ENCODE peak calls at places on chromosomes 6 and 20, in eight cellular contexts. W is RWPE1, I is AG09319, C is BE2C, Y is CD14-positive monocyte, A is uterus, E is H9, S is astrocyte of the spinal cord. H is an unnamed sample.

GRCh38 chr6:12275084-12275483 is 15.1 kb upstream of the EDN1 start:
- DNase-seq in W (no peak), I (no peak), C (no peak), Y (peak), A (no peak), E (no peak), S (no peak), H (no peak)

GRCh38 chr6:118993803-118994231 is 58.9 kb upstream of the MCM9 start:
- DNase-seq in W (no peak), I (no peak), C (no peak), Y (no peak), A (no peak), E (no peak), S (no peak), H (no peak)

GRCh38 chr6:17013701-17014100 is 88.1 kb upstream of the STMND1 start:
- DNase-seq in W (peak), I (no peak), C (no peak), Y (no peak), A (no peak), E (no peak), S (peak), H (peak)

GRCh38 chr20:51022803-51023616 is at the start of gene KCNG1:
- DNase-seq in W (peak), I (peak), C (peak), Y (no peak), A (peak), E (peak), S (peak), H (peak)

GRCh38 chr20:45036044-45036755 is 64.7 kb downstream of the KCNS1 start:
- DNase-seq in W (peak), I (no peak), C (peak), Y (no peak), A (peak), E (no peak), S (peak), H (peak)

GRCh38 chr6:72950114-72950860 is 275.0 kb downstream of the KHDC1L start:
- DNase-seq in W (peak), I (peak), C (no peak), Y (no peak), A (no peak), E (no peak), S (peak), H (peak)

GRCh38 chr6:154782245-154782644 is 49.0 kb downstream of the SCAF8 start:
- DNase-seq in W (no peak), I (no peak), C (no peak), Y (no peak), A (no peak), E (no peak), S (no peak), H (no peak)

GRCh38 chr20:7087803-7088202 is 320.3 kb downstream of the BMP2 start:
- DNase-seq in W (no peak), I (no peak), C (no peak), Y (no peak), A (no peak), E (no peak), S (no peak), H (no peak)

GRCh38 chr20:25073544-25073943 is 8.4 kb downstream of the VSX1 start:
- DNase-seq in W (no peak), I (no peak), C (no peak), Y (no peak), A (no peak), E (peak), S (no peak), H (no peak)

GRCh38 chr6:88908598-88909548 is 54.5 kb downstream of the RNGTT start:
- DNase-seq in W (no peak), I (no peak), C (no peak), Y (no peak), A (no peak), E (no peak), S (no peak), H (peak)

GRCh38 chr6:39495640-39496039 is 173.1 kb upstream of the KCNK16 start:
- DNase-seq in W (no peak), I (no peak), C (no peak), Y (no peak), A (no peak), E (no peak), S (no peak), H (no peak)

GRCh38 chr6:45658396-45658795 is 280.7 kb upstream of the SUPT3H start:
- DNase-seq in W (no peak), I (no peak), C (no peak), Y (no peak), A (no peak), E (no peak), S (no peak), H (peak)

GRCh38 chr20:728022-728944 is 40.0 kb downstream of the SLC52A3 start:
- DNase-seq in W (peak), I (no peak), C (peak), Y (no peak), A (no peak), E (peak), S (peak), H (peak)

GRCh38 chr20:35489717-35490116 is 34.3 kb downstream of the CEP250 start:
- DNase-seq in W (no peak), I (no peak), C (no peak), Y (no peak), A (no peak), E (no peak), S (no peak), H (no peak)

GRCh38 chr6:34791164-34791841 is 580 bp upstream of the BLTP3A start:
- DNase-seq in W (no peak), I (no peak), C (peak), Y (no peak), A (peak), E (peak), S (peak), H (peak)

GRCh38 chr6:138400326-138400725 is 3.7 kb upstream of the HEBP2 start:
- DNase-seq in W (no peak), I (no peak), C (no peak), Y (no peak), A (no peak), E (no peak), S (no peak), H (no peak)

GRCh38 chr20:46588532-46589509 is 38.4 kb upstream of the OCSTAMP start:
- DNase-seq in W (no peak), I (no peak), C (no peak), Y (no peak), A (no peak), E (no peak), S (no peak), H (no peak)

GRCh38 chr6:26358511-26358981 is 6.5 kb upstream of the BTN3A2 start:
- DNase-seq in W (no peak), I (no peak), C (no peak), Y (no peak), A (no peak), E (no peak), S (no peak), H (no peak)

GRCh38 chr6:42694586-42694985 is 27.8 kb downstream of the PRPH2 start:
- DNase-seq in W (peak), I (no peak), C (no peak), Y (no peak), A (peak), E (no peak), S (peak), H (peak)

GRCh38 chr20:29326376-29327070 is 1930.9 kb upstream of the DEFB115 start:
- DNase-seq in W (no peak), I (no peak), C (no peak), Y (no peak), A (no peak), E (no peak), S (no peak), H (no peak)

GRCh38 chr20:57435105-57435497 is 43.9 kb downstream of the RBM38 start:
- DNase-seq in W (no peak), I (no peak), C (no peak), Y (no peak), A (no peak), E (no peak), S (no peak), H (no peak)

GRCh38 chr20:62449951-62450815 is 22.8 kb upstream of the RBBP8NL start:
- DNase-seq in W (no peak), I (no peak), C (peak), Y (no peak), A (no peak), E (no peak), S (no peak), H (no peak)
- TF ChIP-seq CTCF in W (no peak), I (no peak), C (no peak), Y (no peak), A (no peak), E (peak), S (peak), H (no peak)

DNA sequence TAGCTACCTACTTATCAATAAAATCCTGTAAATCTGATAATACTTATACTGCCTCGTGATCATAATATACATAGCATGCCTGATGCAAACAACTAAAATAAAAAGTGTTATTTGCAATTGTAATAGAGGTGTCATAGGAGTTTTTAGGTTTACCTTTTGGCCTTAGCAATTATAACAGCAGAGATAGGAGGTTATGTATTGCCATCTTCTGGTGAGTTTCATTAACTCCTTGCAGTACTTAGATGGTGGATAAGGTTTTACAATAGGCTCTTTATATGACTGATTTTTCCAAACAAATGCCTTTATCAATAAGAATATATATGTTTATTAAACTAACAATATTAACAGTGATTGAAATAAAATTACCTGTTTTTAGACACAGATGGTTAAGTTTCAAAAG is 27.8 kb upstream of the MYCT1 start:
- DNase-seq in W (peak), I (peak), C (no peak), Y (no peak), A (no peak), E (no peak), S (peak), H (peak)
- TF ChIP-seq CTCF in W (no peak), I (peak), C (peak), Y (peak), A (peak), E (peak), S (peak), H (peak)

GRCh38 chr6:14464049-14464448 is 346.5 kb downstream of the CD83 start:
- DNase-seq in W (no peak), I (no peak), C (no peak), Y (no peak), A (no peak), E (peak), S (peak), H (peak)
- TF ChIP-seq CTCF in W (no peak), I (no peak), C (peak), Y (peak), A (no peak), E (peak), S (peak), H (peak)

GRCh38 chr20:32820000-32820697 is 395 bp downstream of the MAPRE1 start:
- DNase-seq in W (peak), I (no peak), C (peak), Y (peak), A (peak), E (peak), S (peak), H (peak)
- TF ChIP-seq CTCF in W (no peak), I (no peak), C (no peak), Y (no peak), A (no peak), E (no peak), S (no peak), H (peak)

GRCh38 chr20:12067686-12068085 is 150.0 kb downstream of the BTBD3 start:
- DNase-seq in W (no peak), I (no peak), C (no peak), Y (no peak), A (no peak), E (no peak), S (no peak), H (no peak)

GRCh38 chr20:12063106-12063505 is 145.4 kb downstream of the BTBD3 start:
- DNase-seq in W (no peak), I (no peak), C (no peak), Y (no peak), A (no peak), E (no peak), S (no peak), H (no peak)

GRCh38 chr20:12061471-12061870 is 143.8 kb downstream of the BTBD3 start:
- DNase-seq in W (no peak), I (no peak), C (no peak), Y (no peak), A (no peak), E (no peak), S (no peak), H (peak)

GRCh38 chr20:12068146-12068545 is 150.5 kb downstream of the BTBD3 start:
- DNase-seq in W (no peak), I (no peak), C (no peak), Y (no peak), A (no peak), E (no peak), S (peak), H (no peak)

DNA sequence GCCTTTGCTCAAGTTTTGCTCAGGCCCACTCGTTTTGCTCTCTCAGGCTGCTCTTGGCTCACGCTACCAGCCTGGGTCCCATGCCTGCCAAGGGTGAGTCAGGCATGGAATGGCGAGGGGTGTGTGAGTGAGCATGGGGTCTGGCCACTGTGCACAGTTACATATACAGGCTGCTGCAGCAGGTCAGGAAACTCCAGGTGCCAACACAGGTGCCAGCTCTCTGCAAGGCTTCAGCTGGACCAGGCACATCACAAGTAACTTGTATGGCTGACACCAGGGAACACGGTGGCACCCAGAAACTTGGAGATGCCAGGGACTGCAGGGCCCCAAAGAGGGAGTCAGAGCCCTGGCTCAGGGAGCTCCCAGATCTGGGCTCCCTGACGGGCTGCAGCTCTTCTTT is 146.8 kb downstream of the BTBD3 start:
- DNase-seq in W (no peak), I (no peak), C (no peak), Y (no peak), A (no peak), E (no peak), S (no peak), H (no peak)
- TF ChIP-seq CTCF in W (no peak), I (no peak), C (no peak), Y (no peak), A (no peak), E (no peak), S (no peak), H (no peak)

DNA sequence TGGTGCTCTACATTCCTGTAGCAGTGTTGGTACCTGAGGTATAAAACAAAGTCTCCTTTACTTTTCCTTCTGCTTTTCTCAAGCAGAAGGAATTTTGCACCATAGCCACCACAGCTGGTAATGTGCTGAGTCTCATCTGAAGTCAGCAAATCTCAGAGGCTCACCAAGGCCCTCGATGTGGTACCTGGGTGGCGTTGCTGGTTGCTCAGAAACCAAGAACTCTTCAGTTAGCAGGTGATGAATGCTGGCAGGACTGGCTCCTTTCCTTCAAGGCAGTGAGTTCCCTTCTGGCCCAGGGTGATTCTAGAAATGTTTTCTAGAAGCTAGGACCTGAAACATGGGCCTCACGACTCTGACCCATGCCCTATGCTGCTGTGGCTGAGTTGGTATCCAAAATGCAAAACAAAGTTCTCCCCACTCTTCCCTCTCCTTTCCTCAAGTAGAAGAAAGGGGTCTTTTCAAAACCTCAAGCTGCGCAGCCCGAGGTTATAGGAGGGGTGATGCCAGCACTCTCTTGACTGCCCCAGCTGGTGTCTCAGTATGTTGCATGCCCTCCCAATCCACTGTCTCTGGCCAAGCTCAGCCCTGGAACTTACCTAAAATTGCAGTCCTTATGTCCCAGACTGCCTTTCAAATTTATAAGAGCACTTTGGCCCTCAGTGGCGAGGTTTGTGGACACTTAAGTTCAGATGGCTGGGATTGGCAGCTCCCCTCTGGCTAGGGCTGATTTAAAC is 592.3 kb downstream of the FRK start:
- DNase-seq in W (no peak), I (no peak), C (no peak), Y (no peak), A (no peak), E (no peak), S (no peak), H (no peak)
- TF ChIP-seq CTCF in W (no peak), I (no peak), C (no peak), Y (no peak), A (no peak), E (no peak), S (no peak), H (no peak)

GRCh38 chr6:44054635-44055559 is 72.4 kb downstream of the MRPL14 start:
- DNase-seq in W (no peak), I (peak), C (peak), Y (peak), A (no peak), E (no peak), S (peak), H (no peak)
- TF ChIP-seq CTCF in W (no peak), I (peak), C (no peak), Y (no peak), A (no peak), E (no peak), S (no peak), H (no peak)

DNA sequence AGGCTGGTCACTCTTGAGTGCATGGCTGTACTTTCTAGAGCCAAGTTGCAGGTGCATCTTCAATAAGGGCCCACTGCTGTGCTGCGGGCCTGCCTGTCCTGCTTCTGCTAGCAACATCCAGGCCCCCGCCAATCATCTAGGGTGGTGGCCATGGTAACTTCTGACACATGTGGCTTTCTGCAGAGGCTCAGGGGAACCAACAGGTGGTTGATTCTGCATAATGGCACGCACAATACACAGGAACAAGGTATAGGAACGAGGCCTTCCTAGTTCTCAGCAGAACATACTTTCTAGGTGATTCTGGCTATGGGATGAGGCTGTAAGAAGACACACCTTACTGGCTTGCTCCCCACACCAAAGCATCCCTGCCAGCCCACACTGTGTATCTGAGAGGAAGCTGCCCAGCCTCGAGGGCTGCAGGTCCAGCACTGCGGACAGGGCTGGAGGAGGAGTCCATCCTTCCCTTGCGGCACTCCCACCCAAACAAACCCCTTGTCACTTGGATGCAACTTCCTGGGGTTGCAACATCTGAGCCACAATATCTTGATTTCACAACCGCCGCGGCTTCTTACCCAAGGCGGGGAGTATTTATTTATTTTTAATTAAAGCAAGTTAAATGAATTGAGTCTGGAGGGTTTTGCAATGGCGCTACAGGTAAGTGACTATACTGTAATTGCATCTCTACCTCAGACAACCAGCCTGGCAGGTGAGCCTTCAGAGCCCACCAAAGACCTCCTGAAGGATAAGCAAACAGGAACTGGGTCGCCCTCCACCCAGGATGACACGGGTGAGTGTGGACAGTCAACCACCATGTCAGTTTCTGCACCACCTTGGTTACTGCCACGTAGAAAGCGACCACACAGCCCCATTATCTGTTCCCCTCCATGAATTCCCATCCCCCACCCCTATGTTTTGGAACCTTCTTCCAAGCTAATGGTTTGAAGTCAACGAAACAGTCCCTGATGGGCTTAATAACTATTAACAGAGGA is 49.6 kb downstream of the SULF2 start:
- DNase-seq in W (no peak), I (no peak), C (no peak), Y (peak), A (no peak), E (no peak), S (no peak), H (peak)
- TF ChIP-seq CTCF in W (no peak), I (no peak), C (no peak), Y (no peak), A (no peak), E (no peak), S (no peak), H (no peak)

DNA sequence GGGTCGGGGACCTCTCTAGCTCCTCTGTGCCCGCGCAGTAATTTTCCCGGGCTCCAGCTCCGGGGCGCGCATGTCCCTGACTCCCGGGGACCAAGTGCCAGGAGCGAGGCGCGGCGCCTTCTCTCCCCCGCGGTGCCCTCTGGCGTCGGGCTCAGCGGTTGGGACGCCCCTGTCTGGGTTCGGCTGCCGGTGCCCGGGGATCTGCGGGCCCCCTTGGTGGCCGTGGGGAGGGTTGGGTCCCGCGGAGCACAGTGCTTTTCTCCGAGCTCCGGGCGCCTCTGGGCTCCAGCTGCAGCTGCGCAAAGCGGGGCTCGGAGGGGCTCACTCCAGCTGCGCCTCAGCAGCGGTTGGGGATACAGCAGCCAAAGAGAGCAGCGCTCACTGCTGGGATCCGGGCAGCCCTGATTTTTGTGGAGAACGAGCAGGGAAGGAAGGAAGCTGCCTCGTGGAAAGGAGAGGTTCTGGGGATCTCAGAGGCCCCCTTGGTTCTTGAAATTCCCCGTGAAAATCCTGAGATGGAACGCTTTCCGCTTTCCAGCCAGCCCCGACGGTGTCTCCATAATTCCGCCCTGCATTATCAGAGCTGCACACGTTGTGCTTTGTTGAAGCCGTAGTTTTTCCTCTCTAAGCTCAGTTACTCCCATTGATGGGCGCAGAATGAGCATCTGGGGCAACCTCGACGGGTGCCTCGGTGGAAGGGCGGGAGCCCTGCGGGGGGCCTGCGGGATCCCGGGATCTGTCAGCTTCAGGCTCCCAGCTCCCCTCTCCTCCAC is 863 bp downstream of the PPP1R14C start:
- DNase-seq in W (no peak), I (no peak), C (no peak), Y (no peak), A (no peak), E (no peak), S (no peak), H (no peak)
- TF ChIP-seq CTCF in W (no peak), I (no peak), C (no peak), Y (no peak), A (no peak), E (no peak), S (no peak), H (no peak)